ENCODE peak calls at places on chromosomes 3 and 15, in five cellular contexts. O is HEK293T, M is HepG2, E is H1, W is GM12878. C is an unnamed sample.

GRCh38 chr15:42363942-42364341 is 4.6 kb downstream of the CAPN3 start:
- DNase-seq in W (no peak), O (no peak), E (no peak), M (no peak), C (no peak)

GRCh38 chr15:93321881-93322282 is 232.9 kb upstream of the RGMA start:
- DNase-seq in O (no peak), W (no peak), M (peak), E (no peak), C (no peak)

GRCh38 chr15:76994001-76994400 is 925 bp upstream of the PSTPIP1 start:
- DNase-seq in W (no peak), E (no peak), O (no peak), M (no peak), C (no peak)

GRCh38 chr3:147354621-147355020 is 51.7 kb downstream of the ZIC4 start:
- DNase-seq in O (no peak), W (no peak), M (no peak), E (no peak), C (no peak)

GRCh38 chr3:22691407-22691806 is 511.7 kb upstream of the UBE2E2 start:
- DNase-seq in E (no peak), W (no peak), M (no peak), O (no peak), C (peak)

GRCh38 chr3:118772036-118773030 is 262.3 kb downstream of the IGSF11 start:
- DNase-seq in W (peak), O (no peak), E (no peak), M (no peak), C (peak)

GRCh38 chr3:113270786-113271185 is 59.4 kb downstream of the BOC start:
- DNase-seq in E (no peak), O (no peak), M (no peak), W (no peak), C (no peak)

GRCh38 chr3:179526989-179527391 is 35.7 kb upstream of the ACTL6A start:
- DNase-seq in W (no peak), E (peak), O (peak), M (no peak), C (peak)

GRCh38 chr15:92930776-92931175 is 30.7 kb downstream of the CHD2 start:
- DNase-seq in E (no peak), W (no peak), O (no peak), M (no peak), C (no peak)

GRCh38 chr3:59386165-59386564 is 336.3 kb upstream of the CFAP20DC start:
- DNase-seq in M (no peak), O (no peak), W (peak), E (no peak), C (no peak)

GRCh38 chr3:11574981-11575669 is 68.6 kb downstream of the VGLL4 start:
- DNase-seq in W (no peak), E (no peak), M (no peak), O (no peak), C (no peak)

GRCh38 chr15:57691082-57691481 is 15.4 kb upstream of the POLR2M start:
- DNase-seq in W (no peak), O (no peak), M (no peak), E (no peak), C (no peak)

GRCh38 chr15:25866874-25867273 is 3.7 kb upstream of the ATP10A start:
- DNase-seq in E (no peak), W (no peak), M (no peak), O (no peak), C (no peak)

GRCh38 chr3:40137586-40138295 is 171.8 kb upstream of the EIF1B start:
- DNase-seq in W (no peak), M (no peak), E (no peak), O (no peak), C (no peak)

DNA sequence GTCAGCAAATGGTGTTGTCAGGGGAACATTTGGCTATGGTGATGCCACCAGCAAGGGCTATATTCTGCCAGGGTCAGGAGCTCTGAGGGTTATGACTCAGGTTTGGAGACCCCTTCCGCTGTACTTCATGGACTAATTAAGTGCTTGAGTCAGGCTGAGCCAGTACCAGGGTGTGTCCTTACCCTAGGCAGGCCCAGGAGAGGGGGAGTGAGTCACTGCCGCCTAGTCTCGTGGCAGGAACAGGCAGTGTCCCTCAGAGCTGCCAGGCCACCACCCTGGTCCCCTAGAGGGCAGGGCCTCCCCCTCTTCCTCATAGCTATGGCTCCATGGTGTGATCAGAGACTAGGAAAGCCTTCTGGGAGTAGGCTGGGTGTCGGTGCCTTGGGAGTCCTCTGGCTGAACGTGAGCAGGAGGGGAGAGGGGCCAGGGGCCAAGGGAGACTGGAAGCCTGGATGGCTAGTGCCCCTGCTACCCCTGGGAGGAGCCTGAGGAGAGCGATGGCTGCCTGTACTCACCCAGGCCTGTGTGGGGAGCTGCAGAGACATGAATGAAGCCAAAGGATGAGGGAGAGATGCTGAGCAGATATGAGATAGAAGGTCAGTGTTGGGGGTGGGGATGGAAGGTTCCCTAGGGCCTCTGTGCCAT is 10.6 kb downstream of the MAPKAPK3 start:
- DNase-seq in M (no peak), W (no peak), O (peak), E (no peak), C (no peak)
- TF ChIP-seq SUZ12 in M (no peak), W (no peak), O (no peak), E (no peak), C (no peak)

GRCh38 chr15:74994685-74995084 is 678 bp upstream of the SCAMP5 start:
- DNase-seq in O (no peak), M (no peak), E (no peak), W (no peak), C (no peak)

GRCh38 chr15:74995182-74995778 is at the start of gene SCAMP5:
- DNase-seq in W (peak), M (peak), E (peak), O (peak), C (peak)

GRCh38 chr15:74995779-74996765 is 709 bp downstream of the SCAMP5 start:
- DNase-seq in E (peak), W (no peak), M (peak), O (no peak), C (no peak)

GRCh38 chr15:74992619-74993018 is 2.7 kb upstream of the SCAMP5 start:
- DNase-seq in E (no peak), O (no peak), M (no peak), W (no peak), C (no peak)

DNA sequence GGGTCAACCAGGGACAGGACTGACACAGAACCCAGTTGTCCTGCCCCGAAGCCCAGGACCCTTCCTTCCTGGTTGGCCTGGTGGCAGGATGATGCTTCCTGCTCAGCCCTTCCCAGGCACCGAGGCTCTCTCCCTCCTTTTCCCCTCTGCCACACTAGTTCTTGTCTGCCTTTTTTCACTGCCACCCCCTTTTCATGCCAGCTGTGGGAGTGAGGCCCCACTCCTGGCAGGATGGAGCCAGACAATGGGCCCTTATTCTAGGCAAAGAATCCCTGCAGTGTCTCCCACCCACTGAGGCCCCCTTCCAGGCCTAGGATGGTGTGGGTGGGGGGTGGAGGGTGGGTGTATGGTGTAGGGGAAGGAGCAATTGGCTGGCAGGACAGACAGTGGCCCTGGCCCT is 1.1 kb upstream of the SCAMP5 start:
- DNase-seq in E (no peak), M (no peak), O (no peak), W (no peak), C (no peak)
- TF ChIP-seq SUZ12 in E (no peak), M (no peak), O (no peak), W (no peak), C (no peak)

GRCh38 chr3:14453841-14454630 is 51.6 kb downstream of the SLC6A6 start:
- DNase-seq in M (no peak), W (no peak), E (no peak), O (no peak), C (no peak)

GRCh38 chr3:14451844-14452533 is 49.6 kb downstream of the SLC6A6 start:
- DNase-seq in O (peak), W (no peak), M (peak), E (no peak), C (no peak)

GRCh38 chr3:14453368-14453710 is 50.9 kb downstream of the SLC6A6 start:
- DNase-seq in M (no peak), W (no peak), E (no peak), O (no peak), C (no peak)

GRCh38 chr3:14450922-14451606 is 48.7 kb downstream of the SLC6A6 start:
- DNase-seq in W (no peak), E (no peak), M (no peak), O (no peak), C (no peak)

DNA sequence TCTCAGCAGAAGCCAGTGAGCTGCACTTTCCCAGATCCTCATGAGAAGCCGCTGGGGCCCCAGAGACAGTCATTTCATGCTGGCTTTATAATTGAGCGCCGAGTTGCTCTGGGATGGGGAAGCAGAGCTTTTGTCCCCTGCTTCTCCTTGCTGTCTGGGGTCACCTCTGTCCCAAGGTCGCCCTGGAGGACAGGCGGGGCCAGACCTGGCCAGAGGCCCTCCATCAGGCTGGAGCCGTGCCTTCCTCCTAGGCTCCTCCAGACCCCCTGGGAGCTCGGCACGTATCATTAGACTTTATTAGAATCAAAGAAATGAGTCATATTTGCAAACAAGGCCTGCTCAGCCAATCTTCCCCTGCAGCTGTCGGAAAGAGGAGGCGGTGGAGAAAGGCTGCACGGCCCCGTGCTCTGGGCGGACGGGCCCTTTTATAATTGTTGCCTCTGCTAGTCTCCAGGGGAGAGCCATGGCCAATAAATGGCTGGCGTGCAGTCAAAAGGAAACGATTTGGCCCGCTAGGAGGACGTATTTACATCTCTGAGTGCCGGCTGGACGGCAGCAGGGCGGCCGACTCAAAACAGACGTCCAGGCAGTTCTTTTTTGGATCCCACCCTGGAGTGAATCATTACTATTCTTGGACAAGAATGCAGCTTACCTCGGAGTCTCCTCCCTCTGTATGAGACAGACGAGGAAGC is 50.4 kb downstream of the SLC6A6 start:
- DNase-seq in M (no peak), W (no peak), E (no peak), O (peak), C (no peak)
- TF ChIP-seq SUZ12 in M (no peak), W (no peak), E (no peak), O (no peak), C (no peak)

DNA sequence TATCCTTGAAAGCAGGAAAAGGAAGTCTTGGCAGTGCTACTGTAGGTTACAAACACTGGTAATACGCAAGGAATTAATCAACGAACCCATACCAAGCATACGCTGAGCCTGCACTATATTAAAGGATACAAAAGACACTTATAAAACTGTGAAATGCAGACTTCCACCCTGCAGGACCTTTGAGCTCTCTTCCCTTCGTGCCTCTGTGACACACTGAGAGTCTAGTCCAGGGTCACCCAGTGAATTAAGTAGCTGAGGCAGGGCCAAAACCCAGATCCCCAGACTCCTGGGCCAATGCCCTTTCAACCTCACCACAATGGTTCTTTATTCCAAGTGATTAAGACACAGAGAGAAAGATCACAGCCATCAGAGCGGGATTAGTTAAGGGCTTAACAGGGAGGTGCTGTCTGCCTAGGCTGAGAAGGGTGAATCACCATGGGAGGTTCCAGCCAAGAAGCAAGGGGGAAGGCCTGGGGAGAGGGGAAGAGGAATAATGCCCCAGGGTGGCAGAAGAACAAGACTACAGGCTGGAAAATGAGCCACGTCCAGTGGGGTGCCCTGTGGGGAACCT is 6.8 kb downstream of the ANXA2 start:
- DNase-seq in E (no peak), M (peak), O (no peak), W (no peak), C (peak)
- TF ChIP-seq SUZ12 in E (no peak), M (no peak), O (no peak), W (no peak), C (no peak)

GRCh38 chr15:67146214-67146613 is 80.8 kb downstream of the SMAD3 start:
- DNase-seq in W (no peak), O (no peak), M (peak), E (no peak), C (no peak)
- TF ChIP-seq SUZ12 in W (no peak), O (no peak), M (no peak), E (no peak), C (no peak)

GRCh38 chr15:52318729-52319500 is 23.3 kb upstream of the MYO5C start:
- DNase-seq in M (no peak), W (no peak), E (no peak), O (no peak), C (no peak)
- TF ChIP-seq SUZ12 in M (no peak), W (no peak), E (no peak), O (no peak), C (no peak)

GRCh38 chr3:197454014-197454413 is 101.8 kb downstream of the BDH1 start:
- DNase-seq in M (peak), E (no peak), W (no peak), O (no peak), C (no peak)
- TF ChIP-seq SUZ12 in M (no peak), E (no peak), W (no peak), O (no peak), C (no peak)

GRCh38 chr3:4837405-4837804 is 141.8 kb upstream of the BHLHE40 start:
- DNase-seq in M (no peak), W (no peak), O (no peak), E (no peak), C (no peak)

GRCh38 chr3:4833471-4833870 is 145.8 kb upstream of the BHLHE40 start:
- DNase-seq in O (no peak), M (no peak), E (no peak), W (no peak), C (no peak)

GRCh38 chr3:4836516-4836915 is 142.7 kb upstream of the BHLHE40 start:
- DNase-seq in E (no peak), O (no peak), W (no peak), M (no peak), C (no peak)

GRCh38 chr3:4834403-4834866 is 144.8 kb upstream of the BHLHE40 start:
- DNase-seq in W (no peak), E (no peak), M (no peak), O (no peak), C (no peak)

GRCh38 chr3:4835616-4836043 is 143.6 kb upstream of the BHLHE40 start:
- DNase-seq in E (no peak), M (no peak), O (no peak), W (no peak), C (no peak)
- TF ChIP-seq SUZ12 in E (no peak), M (no peak), O (no peak), W (no peak), C (no peak)

DNA sequence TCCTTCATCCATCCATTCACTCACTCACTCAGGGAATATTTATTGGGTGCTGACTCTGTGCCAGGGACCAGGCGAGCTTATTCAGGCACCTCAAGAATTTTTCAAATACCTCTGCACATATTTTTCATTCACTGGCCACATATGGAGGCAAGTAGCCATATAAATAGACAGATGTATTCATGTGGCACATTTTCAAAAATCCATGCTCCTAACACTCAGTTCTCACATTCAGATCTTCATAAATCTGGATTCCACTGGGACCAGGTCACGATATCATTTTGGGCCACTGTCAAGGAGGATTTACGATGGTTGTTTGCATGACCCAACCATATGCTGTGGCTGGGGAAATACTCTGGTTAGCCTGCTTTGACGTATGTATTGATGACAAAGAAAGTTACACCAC is 241.8 kb upstream of the LRTM1 start:
- DNase-seq in W (no peak), M (no peak), E (no peak), O (no peak), C (no peak)
- TF ChIP-seq SUZ12 in W (no peak), M (no peak), E (no peak), O (no peak), C (no peak)

GRCh38 chr15:74200394-74200793 is 2.2 kb downstream of the STRA6 start:
- DNase-seq in M (no peak), E (no peak), O (no peak), W (no peak), C (no peak)
- TF ChIP-seq SUZ12 in M (no peak), E (no peak), O (no peak), W (no peak), C (no peak)

C was measured in NT2/D1.